ENCODE peak calls at places on chromosomes 11 and 22, in nine cellular contexts. V is psoas muscle; O is tibial nerve; R is epithelial cell of esophagus; U is RWPE2; J is spleen; N is GM23338; Y is HL-60; G is CD8-positive, alpha-beta T cell. A is an unnamed sample.

GRCh38 chr11:59754859-59755700 is at the start of gene STX3:
- DNase-seq in V (peak; percentile 82), O (peak; percentile 17), R (peak; percentile 84), U (peak; percentile 73), J (peak; percentile 94), N (peak; percentile 85), Y (peak; percentile 61), G (peak; percentile 72), A (no peak)

GRCh38 chr11:77633856-77634425 is 3.7 kb downstream of the CLNS1A start:
- DNase-seq in V (no peak), O (no peak), R (no peak), U (no peak), J (no peak), N (no peak), Y (peak; percentile 91), G (no peak), A (no peak)

GRCh38 chr11:44835979-44836378 is 109.2 kb downstream of the TSPAN18 start:
- DNase-seq in V (no peak), O (no peak), R (no peak), U (no peak), J (no peak), N (no peak), Y (no peak), G (no peak), A (no peak)

GRCh38 chr11:111982019-111982464 is 43.2 kb upstream of the DLAT start:
- DNase-seq in V (no peak), O (peak; percentile 21), R (peak; percentile 80), U (no peak), J (no peak), N (peak; percentile 96), Y (peak; percentile 52), G (peak; percentile 60), A (no peak)

GRCh38 chr11:12949456-12949855 is 59.7 kb upstream of the RASSF10 start:
- DNase-seq in V (no peak), O (no peak), R (no peak), U (no peak), J (no peak), N (no peak), Y (no peak), G (no peak), A (no peak)

GRCh38 chr11:56103210-56103737 is at the start of gene OR8H2:
- DNase-seq in V (no peak), O (no peak), R (no peak), U (no peak), J (no peak), N (no peak), Y (no peak), G (no peak), A (no peak)

GRCh38 chr11:111540114-111540920 is at the start of gene LAYN:
- DNase-seq in V (peak; percentile 69), O (no peak), R (peak; percentile 46), U (no peak), J (peak; percentile 82), N (peak; percentile 81), Y (no peak), G (peak; percentile 59), A (no peak)

GRCh38 chr11:112318193-112318592 is 57.5 kb upstream of the PLET1 start:
- DNase-seq in V (no peak), O (no peak), R (peak; percentile 93), U (no peak), J (no peak), N (no peak), Y (no peak), G (no peak), A (peak; percentile 84)

GRCh38 chr11:46315033-46315738 is 32.1 kb upstream of the DGKZ start:
- DNase-seq in V (peak; percentile 73), O (peak; percentile 52), R (peak; percentile 70), U (no peak), J (peak; percentile 81), N (peak; percentile 98), Y (peak; percentile 75), G (peak; percentile 79), A (no peak)

GRCh38 chr11:93653566-93653965 is 7.9 kb upstream of the CEP295 start:
- DNase-seq in V (no peak), O (no peak), R (no peak), U (no peak), J (no peak), N (no peak), Y (no peak), G (no peak), A (no peak)

GRCh38 chr11:33310720-33311500 is 53.7 kb downstream of the HIPK3 start:
- DNase-seq in V (no peak), O (no peak), R (no peak), U (no peak), J (no peak), N (peak; percentile 59), Y (no peak), G (no peak), A (no peak)

GRCh38 chr11:119518746-119519382 is 95.9 kb upstream of the THY1 start:
- DNase-seq in V (no peak), O (no peak), R (peak; percentile 72), U (no peak), J (no peak), N (peak; percentile 84), Y (no peak), G (no peak), A (no peak)

GRCh38 chr11:134642206-134642605 is 230.2 kb upstream of the B3GAT1 start:
- DNase-seq in V (no peak), O (no peak), R (no peak), U (no peak), J (no peak), N (no peak), Y (no peak), G (no peak), A (no peak)

GRCh38 chr22:41910599-41911291 is 4.1 kb downstream of the SHISA8 start:
- DNase-seq in V (peak; percentile 78), O (peak; percentile 25), R (peak; percentile 38), U (no peak), J (no peak), N (peak; percentile 45), Y (no peak), G (peak; percentile 28), A (no peak)

GRCh38 chr11:62370743-62371440 is 33.6 kb downstream of the ASRGL1 start:
- DNase-seq in V (no peak), O (no peak), R (no peak), U (no peak), J (peak; percentile 89), N (peak; percentile 38), Y (peak; percentile 88), G (peak; percentile 41), A (no peak)

GRCh38 chr11:850777-851762 is 8.4 kb downstream of the TSPAN4 start:
- DNase-seq in V (no peak), O (no peak), R (no peak), U (no peak), J (no peak), N (peak; percentile 73), Y (no peak), G (no peak), A (no peak)
- TF ChIP-seq CTCF in V (no peak), O (no peak), R (no peak), U (no peak), J (no peak), N (peak; percentile 46), Y (no peak), G (no peak), A (no peak)

DNA sequence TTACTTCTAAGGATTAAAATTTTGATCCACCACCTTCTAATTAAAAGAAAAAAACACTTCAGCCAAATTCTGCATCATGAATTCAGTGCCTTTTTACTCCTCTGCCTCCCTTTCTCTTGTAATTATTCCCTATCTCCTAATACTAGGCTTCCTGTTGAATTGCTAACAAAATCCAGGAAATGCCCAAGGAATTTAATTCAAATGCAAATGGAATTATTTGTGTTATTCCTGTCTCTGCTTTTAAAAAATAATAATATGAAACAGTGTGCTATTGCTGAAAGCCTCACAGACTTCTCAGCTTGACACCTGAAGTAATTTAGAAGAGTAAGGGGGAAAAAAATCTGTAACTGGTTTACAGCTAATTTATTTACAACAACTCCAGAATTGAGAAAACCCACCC is 85.5 kb downstream of the DLG2 start:
- DNase-seq in V (no peak), O (no peak), R (no peak), U (no peak), J (no peak), N (peak; percentile 21), Y (no peak), G (no peak), A (no peak)
- H3K4me3 ChIP-seq in V (no peak overlapping the region), O (no peak overlapping the region), R (no peak overlapping the region), U (no peak overlapping the region), J (no peak overlapping the region), N (peak overlapping the region; percentile 1), Y (no peak overlapping the region), G (no peak overlapping the region), A (no peak overlapping the region)

DNA sequence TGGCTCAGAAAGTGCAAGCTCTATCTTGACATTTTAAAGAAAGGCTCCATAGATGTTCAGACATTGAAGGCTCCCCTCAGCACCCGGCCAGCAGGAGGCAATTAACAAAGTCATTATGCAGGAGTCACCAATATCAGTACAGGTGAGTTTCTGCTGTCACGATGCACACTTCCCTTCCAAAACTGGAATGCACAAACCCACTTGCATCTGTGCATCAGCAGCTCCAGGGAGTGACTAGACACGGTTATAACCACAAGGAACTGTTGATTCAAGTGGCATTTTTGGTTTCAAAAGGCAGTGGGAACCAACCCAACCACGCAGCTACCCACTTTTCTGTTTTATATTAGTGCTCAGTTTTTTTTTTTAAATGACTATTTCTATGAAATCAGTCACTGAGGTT is 293.9 kb upstream of the NARS2 start:
- DNase-seq in V (no peak), O (no peak), R (no peak), U (no peak), J (no peak), N (no peak), Y (no peak), G (no peak), A (no peak)
- TF ChIP-seq CTCF in V (no peak), O (no peak), R (no peak), U (no peak), J (no peak), N (no peak), Y (no peak), G (no peak), A (no peak)

GRCh38 chr22:30823015-30823370 is 128.3 kb downstream of the OSBP2 start:
- DNase-seq in V (no peak), O (no peak), R (peak; percentile 38), U (no peak), J (no peak), N (peak; percentile 70), Y (no peak), G (no peak), A (no peak)
- H3K4me3 ChIP-seq in V (peak overlapping the region; percentile 67), O (no peak overlapping the region), R (peak overlapping the region; percentile 47), U (peak overlapping the region; percentile 28), J (no peak overlapping the region), N (peak overlapping the region; percentile 72), Y (no peak overlapping the region), G (no peak overlapping the region), A (no peak overlapping the region)

DNA sequence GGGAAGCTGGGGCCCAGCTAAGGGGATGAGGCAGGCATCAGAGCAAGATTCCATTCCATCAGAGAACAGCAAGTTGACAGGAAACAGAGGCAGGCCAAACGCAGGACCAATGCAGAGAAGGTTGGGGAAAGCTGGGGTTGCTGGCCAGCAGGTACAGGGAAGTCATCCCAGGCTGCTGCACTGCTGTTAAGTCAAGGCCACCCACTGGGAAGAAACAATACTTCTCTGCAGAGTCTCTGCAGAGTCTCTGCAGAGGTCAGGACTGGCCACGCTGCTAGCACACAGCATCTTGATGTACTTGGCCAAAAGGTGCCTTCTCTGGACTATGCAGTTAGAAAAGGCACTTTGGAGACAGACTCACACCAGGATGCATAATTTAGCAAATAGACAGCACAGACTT is 68.5 kb upstream of the CSNK2A3 start:
- DNase-seq in V (no peak), O (no peak), R (no peak), U (no peak), J (no peak), N (no peak), Y (no peak), G (no peak), A (no peak)
- TF ChIP-seq CTCF in V (no peak), O (no peak), R (no peak), U (no peak), J (no peak), N (no peak), Y (no peak), G (no peak), A (no peak)

GRCh38 chr11:28770806-28771205 is 662.6 kb downstream of the METTL15 start:
- DNase-seq in V (no peak), O (no peak), R (no peak), U (no peak), J (no peak), N (no peak), Y (no peak), G (no peak), A (no peak)
- H3K4me3 ChIP-seq in V (no peak overlapping the region), O (no peak overlapping the region), R (no peak overlapping the region), U (no peak overlapping the region), J (no peak overlapping the region), N (no peak overlapping the region), Y (no peak overlapping the region), G (no peak overlapping the region), A (no peak overlapping the region)

A was measured in AG04449.